ENCODE peak calls at places on chromosomes 2 and 18, in four cellular contexts. H is HCT116, P is K562, V is HepG2. Y is an unnamed sample.

GRCh38 chr2:113277474-113278072 is 1.1 kb downstream of the PAX8 start:
- DNase-seq in H (no peak), P (no peak), V (no peak), Y (no peak)

GRCh38 chr18:36843784-36844183 is 14.9 kb downstream of the KIAA1328 start:
- DNase-seq in H (no peak), P (no peak), V (no peak), Y (no peak)

GRCh38 chr2:112679484-112679883 is 33.7 kb downstream of the SLC20A1 start:
- DNase-seq in H (no peak), P (no peak), V (no peak), Y (no peak)

GRCh38 chr18:25228410-25228809 is 123.6 kb downstream of the ZNF521 start:
- DNase-seq in H (no peak), P (no peak), V (no peak), Y (no peak)

GRCh38 chr18:8260319-8260718 is 348.9 kb upstream of the RAB12 start:
- DNase-seq in H (no peak), P (no peak), V (no peak), Y (no peak)

GRCh38 chr2:47076586-47077441 is 78.3 kb downstream of the STPG4 start:
- DNase-seq in H (peak; percentile 94), P (no peak), V (peak; percentile 100), Y (peak; percentile 69)

GRCh38 chr2:237943395-237944094 is 23.3 kb upstream of the UBE2F start:
- DNase-seq in H (no peak), P (no peak), V (no peak), Y (no peak)

GRCh38 chr2:1137992-1138391 is 187.3 kb downstream of the SNTG2 start:
- DNase-seq in H (no peak), P (no peak), V (no peak), Y (no peak)

GRCh38 chr2:118085173-118086023 is 2.9 kb upstream of the INSIG2 start:
- DNase-seq in H (no peak), P (no peak), V (peak; percentile 96), Y (no peak)

GRCh38 chr2:64987001-64987962 is 1.9 kb upstream of the SLC1A4 start:
- DNase-seq in H (no peak), P (peak; percentile 25), V (peak; percentile 75), Y (no peak)

GRCh38 chr2:230225486-230225885 is at the start of gene SP140:
- DNase-seq in H (no peak), P (no peak), V (no peak), Y (no peak)

GRCh38 chr2:156435392-156435724 is 821 bp upstream of the GPD2 start:
- DNase-seq in H (no peak), P (no peak), V (no peak), Y (no peak)

GRCh38 chr18:49028091-49028490 is 77.3 kb upstream of the SMAD7 start:
- DNase-seq in H (no peak), P (no peak), V (no peak), Y (no peak)

GRCh38 chr18:48780151-48781001 is 170.4 kb downstream of the SMAD7 start:
- DNase-seq in H (no peak), P (peak; percentile 15), V (no peak), Y (no peak)

GRCh38 chr2:151886235-151886634 is 58.0 kb upstream of the ARL5A start:
- DNase-seq in H (no peak), P (no peak), V (peak; percentile 41), Y (no peak)

GRCh38 chr2:205650450-205650849 is 31.9 kb upstream of the NRP2 start:
- DNase-seq in H (no peak), P (no peak), V (no peak), Y (no peak)

GRCh38 chr2:38075436-38076249 is at the start of gene CYP1B1:
- DNase-seq in H (no peak), P (no peak), V (no peak), Y (no peak)

GRCh38 chr2:183185534-183185933 is 61.3 kb downstream of the NUP35 start:
- DNase-seq in H (no peak), P (no peak), V (peak; percentile 32), Y (no peak)

GRCh38 chr2:29314816-29315571 is 199.8 kb downstream of the CLIP4 start:
- DNase-seq in H (no peak), P (no peak), V (no peak), Y (no peak)

GRCh38 chr2:71678874-71679273 is 225.5 kb downstream of the DYSF start:
- DNase-seq in H (no peak), P (no peak), V (no peak), Y (no peak)

GRCh38 chr18:46583711-46584110 is 73.3 kb downstream of the LOXHD1 start:
- DNase-seq in H (no peak), P (no peak), V (no peak), Y (no peak)

GRCh38 chr2:33375054-33375453 is 101.4 kb upstream of the RASGRP3 start:
- DNase-seq in H (no peak), P (no peak), V (no peak), Y (no peak)

GRCh38 chr18:51091270-51091669 is 61.3 kb downstream of the SMAD4 start:
- DNase-seq in H (no peak), P (no peak), V (no peak), Y (no peak)

GRCh38 chr18:71443726-71444480 is 1100.2 kb downstream of the CBLN2 start:
- DNase-seq in H (no peak), P (no peak), V (no peak), Y (no peak)

GRCh38 chr2:164675027-164675426 is 53.7 kb upstream of the GRB14 start:
- DNase-seq in H (no peak), P (no peak), V (peak; percentile 55), Y (no peak)

GRCh38 chr2:239644016-239644415 is 243.2 kb upstream of the HDAC4 start:
- DNase-seq in H (no peak), P (no peak), V (peak; percentile 32), Y (no peak)

DNA sequence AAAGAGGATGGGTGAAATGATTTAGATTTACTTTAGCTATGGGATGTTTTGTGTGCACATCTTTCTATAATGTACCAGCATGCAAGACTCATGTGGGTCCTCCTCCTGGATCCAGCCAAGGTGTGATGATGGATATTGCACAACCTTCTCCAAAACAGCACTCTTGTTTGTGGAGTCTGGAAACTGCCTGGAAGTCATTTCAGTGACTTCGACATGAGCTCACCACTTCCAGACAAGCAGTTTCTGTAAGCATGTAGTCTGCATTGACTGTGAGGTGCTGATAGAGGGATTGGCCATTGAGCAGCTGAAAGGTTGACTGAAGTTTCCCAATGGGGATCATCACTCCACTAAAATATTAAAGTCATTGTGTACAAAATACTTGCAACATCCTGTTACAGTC is 154.0 kb downstream of the TRIB2 start:
- DNase-seq in H (no peak), P (no peak), V (no peak), Y (no peak)
- TF ChIP-seq TCF7L2 in H (no peak), P (no peak), V (no peak), Y (no peak)

GRCh38 chr2:241378816-241379215 is 22.7 kb downstream of the FARP2 start:
- DNase-seq in H (no peak), P (no peak), V (no peak), Y (no peak)
- H3K27ac ChIP-seq in H (no peak overlapping the region), P (no peak overlapping the region), V (no peak overlapping the region), Y (no peak overlapping the region)

DNA sequence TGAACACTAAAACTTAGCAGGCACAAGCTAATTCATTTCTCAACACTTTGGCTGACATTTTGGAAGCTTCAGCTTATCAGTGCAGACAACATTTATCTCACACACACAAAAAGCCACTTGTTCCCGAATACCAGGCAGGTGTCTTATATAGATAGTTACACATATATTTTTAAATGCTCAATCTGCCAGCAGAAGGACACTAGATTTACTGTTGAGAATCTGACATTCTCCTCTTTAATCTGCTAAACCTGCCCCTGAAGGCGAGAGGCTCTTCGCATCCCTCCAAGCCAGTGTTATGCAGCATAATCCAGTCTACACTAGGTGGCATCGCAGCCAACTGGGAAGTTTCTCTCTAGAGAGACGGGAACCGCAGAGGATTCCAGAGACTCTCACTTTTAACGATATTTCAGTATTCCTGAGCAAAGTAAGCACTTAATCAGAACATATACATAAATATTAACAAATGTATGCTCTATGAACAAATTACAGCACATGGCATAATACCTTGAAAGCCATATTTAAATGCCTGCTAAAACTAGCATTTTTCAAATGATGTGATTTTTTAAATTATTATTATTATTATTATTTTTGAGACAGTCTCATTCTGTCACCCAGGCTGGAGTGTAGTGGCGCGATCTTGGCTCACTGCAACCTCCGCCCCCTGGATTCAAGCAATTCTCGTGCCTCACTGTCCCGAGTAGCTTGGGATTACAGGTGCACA is 90.2 kb upstream of the SCG2 start:
- DNase-seq in H (peak; percentile 59), P (peak; percentile 62), V (peak; percentile 54), Y (no peak)
- TF ChIP-seq TCF7L2 in H (no peak), P (no peak), V (no peak), Y (no peak)

DNA sequence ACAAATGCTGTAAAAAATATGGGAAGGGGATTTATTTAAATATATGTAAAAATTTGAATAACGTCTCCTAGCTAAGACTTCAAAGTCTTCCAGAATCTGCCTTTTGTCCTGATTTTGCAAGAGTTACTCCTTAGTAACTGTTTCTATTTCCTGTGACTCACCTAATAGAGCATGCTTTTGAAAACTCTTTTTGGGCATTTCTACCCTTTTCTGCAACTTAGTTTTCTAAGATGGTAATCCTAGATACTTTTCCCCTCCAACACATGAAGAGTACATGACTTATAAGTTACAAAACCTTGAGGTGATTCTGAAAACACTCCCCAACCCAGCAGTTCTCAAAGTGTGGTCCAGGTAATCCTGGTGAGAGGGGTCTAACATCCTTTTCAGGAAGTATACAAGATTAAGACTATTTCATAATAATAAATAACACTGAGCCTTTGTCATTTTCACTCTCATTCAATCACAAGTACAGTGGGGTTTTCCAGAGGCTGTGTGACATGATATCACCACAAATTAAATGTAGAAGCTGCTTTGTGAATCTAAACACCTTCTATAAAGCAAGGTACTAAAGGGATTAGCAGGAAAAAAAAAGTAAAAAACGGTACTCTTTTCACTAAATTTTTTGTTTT is 31.9 kb downstream of the PPP4R3B start:
- DNase-seq in H (no peak), P (no peak), V (no peak), Y (no peak)
- H3K27ac ChIP-seq in H (no peak overlapping the region), P (no peak overlapping the region), V (no peak overlapping the region), Y (no peak overlapping the region)

GRCh38 chr2:146804288-146804687 is 1040.5 kb upstream of the ACVR2A start:
- DNase-seq in H (no peak), P (no peak), V (no peak), Y (no peak)
- TF ChIP-seq TCF7L2 in H (no peak), P (no peak), V (no peak), Y (no peak)

GRCh38 chr18:3266062-3266608 is 4.2 kb downstream of the MYL12B start:
- DNase-seq in H (no peak), P (peak; percentile 23), V (no peak), Y (no peak)
- H3K27ac ChIP-seq in H (no peak overlapping the region), P (peak overlapping the region; percentile 0), V (peak overlapping the region; percentile 65), Y (peak overlapping the region; percentile 65)

Y was measured in Panc1.